ENCODE peak calls at places on chromosomes 5 and 9, in six cellular contexts. D, K, Q, B, I and V are unnamed samples.

GRCh38 chr5:119945696-119946095 is 316.3 kb downstream of the FAM170A start:
- DNase-seq in D (no peak), K (no peak), Q (no peak), B (no peak), I (no peak), V (no peak)

GRCh38 chr9:113349434-113350337 is at the start of gene BSPRY:
- DNase-seq in D (peak; percentile 29), K (no peak), Q (no peak), B (no peak), I (peak; percentile 53), V (no peak)

GRCh38 chr9:68981825-68982224 is 32.1 kb downstream of the PRKACG start:
- DNase-seq in D (no peak), K (no peak), Q (no peak), B (no peak), I (no peak), V (no peak)

GRCh38 chr5:93395010-93395409 is 186.0 kb downstream of the NR2F1-AS1 start:
- DNase-seq in D (no peak), K (peak; percentile 54), Q (no peak), B (no peak), I (no peak), V (no peak)

GRCh38 chr9:110065527-110065926 is 142.4 kb downstream of the C9orf152 start:
- DNase-seq in D (no peak), K (no peak), Q (peak; percentile 79), B (no peak), I (no peak), V (no peak)

GRCh38 chr9:127847155-127847463 is 7.3 kb downstream of the ENG start:
- DNase-seq in D (no peak), K (no peak), Q (peak; percentile 54), B (peak; percentile 25), I (no peak), V (no peak)

GRCh38 chr9:121975801-121976277 is 117.3 kb downstream of the TTLL11 start:
- DNase-seq in D (no peak), K (peak; percentile 79), Q (peak; percentile 18), B (no peak), I (no peak), V (no peak)

GRCh38 chr5:38339446-38339845 is 81.1 kb downstream of the EGFLAM start:
- DNase-seq in D (no peak), K (no peak), Q (no peak), B (no peak), I (no peak), V (no peak)

GRCh38 chr9:107154291-107154690 is 128.8 kb upstream of the RAD23B start:
- DNase-seq in D (no peak), K (no peak), Q (no peak), B (no peak), I (no peak), V (no peak)

GRCh38 chr5:74957029-74957781 is 91.0 kb upstream of the FAM169A start:
- DNase-seq in D (no peak), K (no peak), Q (no peak), B (no peak), I (no peak), V (no peak)

GRCh38 chr5:107594253-107595045 is 76.3 kb downstream of the EFNA5 start:
- DNase-seq in D (no peak), K (no peak), Q (no peak), B (no peak), I (no peak), V (no peak)

GRCh38 chr5:180648658-180649296 is 623 bp downstream of the FLT4 start:
- DNase-seq in D (no peak), K (no peak), Q (no peak), B (no peak), I (no peak), V (peak; percentile 60)
- TF ChIP-seq CTCF in D (no peak), K (no peak), Q (no peak), B (no peak), I (peak; percentile 37), V (peak; percentile 47)

DNA sequence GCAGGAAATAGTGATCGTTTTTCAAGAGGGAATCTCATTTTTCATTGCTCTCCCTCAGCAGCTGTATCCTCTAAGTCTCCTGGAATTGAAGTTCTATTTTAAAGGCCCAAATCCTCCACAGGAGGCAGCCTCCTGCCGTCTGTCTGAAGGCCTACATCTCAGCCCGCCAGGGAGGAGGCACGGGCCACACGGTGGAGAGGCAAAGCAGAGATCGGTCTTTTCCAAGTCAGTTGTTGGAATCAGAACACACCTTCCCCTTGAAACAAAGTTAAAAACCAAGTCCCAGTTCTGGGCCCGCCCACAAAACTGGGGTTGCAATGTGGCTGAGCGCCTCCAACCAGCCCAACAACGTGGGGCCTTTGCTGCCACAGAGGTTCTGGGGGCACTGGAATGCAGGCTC is 68.7 kb downstream of the RAPGEF1 start:
- DNase-seq in D (no peak), K (no peak), Q (no peak), B (no peak), I (no peak), V (no peak)
- TF ChIP-seq CTCF in D (no peak), K (no peak), Q (no peak), B (no peak), I (no peak), V (no peak)

GRCh38 chr9:111178361-111179043 is 140.2 kb upstream of the LPAR1 start:
- DNase-seq in D (no peak), K (peak; percentile 94), Q (peak; percentile 79), B (no peak), I (no peak), V (no peak)
- TF ChIP-seq CTCF in D (no peak), K (no peak), Q (no peak), B (no peak), I (no peak), V (no peak)

GRCh38 chr5:144207875-144208444 is 37.3 kb downstream of the KCTD16 start:
- DNase-seq in D (no peak), K (no peak), Q (no peak), B (no peak), I (no peak), V (no peak)
- TF ChIP-seq CTCF in D (no peak), K (no peak), Q (no peak), B (no peak), I (no peak), V (no peak)